ENCODE peak calls at places on chromosomes 4 and X, in five cellular contexts. W is thyroid gland, Z is GM06990, B is BJ, X is fibroblast of mammary gland. Y is an unnamed sample.

GRCh38 chr4:5162909-5163508 is 111.7 kb downstream of the STK32B start:
- DNase-seq in W (no peak), Z (no peak), B (no peak), X (no peak), Y (no peak)

GRCh38 chr4:40350627-40351227 is 15.6 kb downstream of the CHRNA9 start:
- DNase-seq in W (no peak), Z (no peak), B (no peak), X (peak), Y (no peak)

GRCh38 chrX:140756948-140757347 is 47.4 kb downstream of the LINC00632 start:
- DNase-seq in W (no peak), Z (no peak), B (no peak), X (no peak), Y (no peak)

GRCh38 chr4:99763635-99764101 is 53.0 kb upstream of the DAPP1 start:
- DNase-seq in W (peak), Z (no peak), B (peak), X (peak), Y (no peak)

GRCh38 chr4:119299221-119300071 is 22.5 kb downstream of the FABP2 start:
- DNase-seq in W (no peak), Z (peak), B (no peak), X (peak), Y (peak)

GRCh38 chr4:77349361-77349760 is 192.4 kb downstream of the CCNG2 start:
- DNase-seq in W (no peak), Z (no peak), B (no peak), X (no peak), Y (no peak)

GRCh38 chrX:32483534-32484136 is 727.7 kb downstream of the DMD start:
- DNase-seq in W (no peak), Z (no peak), B (no peak), X (no peak), Y (no peak)

GRCh38 chr4:15653864-15654391 is 1.2 kb downstream of the FBXL5 start:
- DNase-seq in W (no peak), Z (no peak), B (no peak), X (peak), Y (no peak)

GRCh38 chrX:106976416-106976815 is 23.6 kb downstream of the MORC4 start:
- DNase-seq in W (no peak), Z (no peak), B (no peak), X (no peak), Y (no peak)

GRCh38 chr4:186685744-186686143 is 37.9 kb downstream of the FAT1 start:
- DNase-seq in W (no peak), Z (no peak), B (peak), X (peak), Y (no peak)

GRCh38 chr4:41890085-41890484 is 45.1 kb upstream of the TMEM33 start:
- DNase-seq in W (no peak), Z (no peak), B (no peak), X (peak), Y (no peak)

GRCh38 chrX:138946941-138947340 is 235.4 kb upstream of the FGF13 start:
- DNase-seq in W (no peak), Z (no peak), B (no peak), X (peak), Y (no peak)

GRCh38 chr4:121819216-121819980 is 4.3 kb downstream of the CCNA2 start:
- DNase-seq in W (no peak), Z (no peak), B (no peak), X (no peak), Y (no peak)

GRCh38 chrX:34343001-34343400 is 210.9 kb upstream of the FAM47A start:
- DNase-seq in W (no peak), Z (no peak), B (no peak), X (no peak), Y (no peak)

GRCh38 chr4:170007113-170007512 is 19.1 kb downstream of the MFAP3L start:
- DNase-seq in W (no peak), Z (no peak), B (no peak), X (no peak), Y (no peak)

GRCh38 chr4:92091335-92091734 is 212.4 kb upstream of the GRID2 start:
- DNase-seq in W (no peak), Z (no peak), B (no peak), X (no peak), Y (no peak)

GRCh38 chrX:119240356-119240755 is 4.3 kb downstream of the PGRMC1 start:
- DNase-seq in W (no peak), Z (no peak), B (peak), X (peak), Y (no peak)

GRCh38 chrX:46601283-46601682 is 27.7 kb downstream of the CHST7 start:
- DNase-seq in W (no peak), Z (no peak), B (no peak), X (peak), Y (no peak)

GRCh38 chr4:126004936-126005335 is 690.2 kb downstream of the FAT4 start:
- DNase-seq in W (peak), Z (no peak), B (peak), X (peak), Y (no peak)

GRCh38 chr4:152778656-152779512 is 646 bp downstream of the TIGD4 start:
- DNase-seq in W (peak), Z (no peak), B (no peak), X (peak), Y (no peak)

GRCh38 chrX:85003655-85004244 is at the start of gene APOOL:
- DNase-seq in W (peak), Z (peak), B (peak), X (peak), Y (peak)

GRCh38 chr4:16641971-16642370 is 256.5 kb downstream of the LDB2 start:
- DNase-seq in W (no peak), Z (no peak), B (no peak), X (peak), Y (no peak)

GRCh38 chr4:184313058-184313709 is 95.5 kb upstream of the ENPP6 start:
- DNase-seq in W (no peak), Z (no peak), B (no peak), X (no peak), Y (no peak)

GRCh38 chr4:184310881-184311709 is 93.4 kb upstream of the ENPP6 start:
- DNase-seq in W (peak), Z (no peak), B (no peak), X (no peak), Y (no peak)

GRCh38 chr4:184312126-184312525 is 94.5 kb upstream of the ENPP6 start:
- DNase-seq in W (no peak), Z (no peak), B (no peak), X (no peak), Y (no peak)

GRCh38 chr4:184309241-184310170 is 91.8 kb upstream of the ENPP6 start:
- DNase-seq in W (no peak), Z (no peak), B (no peak), X (no peak), Y (no peak)

DNA sequence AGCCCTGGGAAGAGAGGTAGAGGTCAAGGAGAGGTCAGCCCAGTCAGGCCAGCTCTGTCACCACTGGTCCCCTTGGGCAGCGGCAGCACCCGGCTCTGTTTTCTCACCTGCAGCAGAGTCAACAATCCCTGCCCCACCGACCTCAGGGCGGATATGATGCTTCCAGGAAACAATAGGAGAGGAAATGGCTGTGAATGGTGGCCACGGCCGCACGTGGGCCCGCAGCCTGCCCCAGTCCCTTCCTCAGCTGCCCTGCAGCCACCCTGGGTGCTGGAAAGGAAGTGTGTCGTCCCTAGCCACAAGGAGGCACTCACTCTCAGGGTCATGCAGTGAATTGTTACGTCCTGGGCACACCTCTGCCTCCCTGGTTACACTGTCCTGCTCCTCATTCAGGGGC is 92.5 kb upstream of the ENPP6 start:
- DNase-seq in W (no peak), Z (peak), B (no peak), X (no peak), Y (peak)
- TF ChIP-seq CTCF in W (no peak), Z (peak), B (peak), X (no peak), Y (peak)

DNA sequence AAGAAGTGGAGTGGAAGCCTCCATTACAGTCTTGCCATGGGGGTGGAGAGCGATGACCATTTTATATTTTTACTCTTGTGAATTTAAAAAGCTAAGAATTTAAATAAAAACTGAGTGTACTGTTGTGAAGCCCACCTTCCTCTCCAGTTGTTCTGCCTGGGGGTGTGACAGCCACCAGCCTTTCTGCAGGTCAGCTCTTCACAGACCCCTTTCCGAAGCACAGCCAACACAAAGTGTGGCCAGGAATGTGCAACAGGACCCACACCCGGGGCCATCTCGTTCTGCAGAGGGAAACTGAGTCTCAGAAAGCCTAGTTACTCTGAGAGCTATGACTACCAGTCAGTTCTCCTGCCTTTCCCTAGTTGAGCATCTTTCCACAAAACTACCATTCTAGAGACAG is 1.4 kb downstream of the GRPEL1 start:
- DNase-seq in W (no peak), Z (no peak), B (no peak), X (no peak), Y (no peak)
- H3K4me3 ChIP-seq in W (no peak), Z (peak), B (peak), X (peak), Y (peak)

DNA sequence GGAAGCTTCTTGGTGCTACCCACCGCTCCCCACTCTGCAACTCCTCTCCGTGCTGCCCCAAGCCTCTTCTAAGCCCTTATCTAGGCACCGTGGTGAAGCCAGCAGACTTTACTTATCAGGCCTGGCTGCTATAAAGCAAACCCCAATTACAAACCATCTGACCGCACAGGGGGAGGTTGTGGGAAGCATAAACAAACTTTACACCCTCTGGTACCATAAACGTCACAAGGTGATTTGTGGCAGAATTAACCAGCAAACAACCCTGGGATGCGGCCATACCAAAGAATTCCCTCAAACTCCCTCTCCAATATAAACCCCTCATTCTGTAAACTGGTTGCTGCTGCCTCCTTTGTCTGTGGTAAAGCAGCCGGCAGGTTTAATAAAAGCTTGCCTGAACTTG is 55.2 kb downstream of the MAGEC2 start:
- DNase-seq in W (no peak), Z (no peak), B (no peak), X (no peak), Y (no peak)
- TF ChIP-seq CTCF in W (no peak), Z (no peak), B (no peak), X (no peak), Y (no peak)

DNA sequence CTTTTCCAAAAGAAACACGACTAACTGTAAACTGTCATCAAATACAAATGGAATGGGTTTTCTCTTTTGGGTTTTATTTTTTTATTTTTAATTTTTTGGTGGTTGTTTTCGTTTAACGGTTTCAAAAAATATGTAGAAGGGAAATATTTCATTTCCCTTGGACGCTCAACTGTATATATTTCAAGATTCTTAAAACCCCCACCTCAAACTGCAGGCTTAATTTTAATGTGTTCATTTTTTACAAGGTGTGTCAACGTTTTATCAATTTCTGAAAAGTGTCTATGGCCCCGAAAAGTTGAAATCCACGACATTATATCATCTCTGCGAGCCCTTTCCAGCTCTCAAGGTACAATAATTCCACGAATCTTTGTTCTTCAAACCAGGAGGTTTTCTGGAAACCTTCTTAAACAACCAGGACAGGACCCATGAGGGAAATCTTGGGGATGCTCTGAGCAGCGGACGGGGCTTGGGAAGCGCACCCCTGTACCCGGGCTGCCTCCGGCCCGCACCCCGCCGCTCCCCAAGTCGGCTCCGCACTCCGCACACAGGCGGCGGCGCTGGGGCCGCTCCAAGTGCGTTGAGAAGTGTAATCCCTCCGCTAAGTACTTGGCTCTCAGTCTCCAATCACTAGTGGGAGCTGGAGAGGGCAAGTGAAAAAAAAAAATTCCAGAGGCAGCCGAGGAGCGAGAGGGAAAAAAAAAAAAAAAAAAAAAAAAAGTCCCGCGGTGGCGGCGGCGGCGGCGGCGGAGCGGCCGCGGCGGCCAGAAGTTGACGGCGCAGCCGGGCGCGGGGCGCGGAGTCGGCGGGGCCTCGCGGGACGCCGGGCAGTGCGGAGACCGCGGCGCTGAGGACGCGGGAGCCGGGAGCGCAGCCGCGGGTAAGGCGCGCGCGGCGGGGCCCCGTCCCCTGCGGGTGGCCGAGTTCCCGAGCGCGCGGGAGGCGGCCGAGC is at the start of gene BMPR1B:
- DNase-seq in W (peak), Z (no peak), B (no peak), X (peak), Y (no peak)
- H3K4me3 ChIP-seq in W (no peak), Z (no peak), B (peak), X (peak), Y (no peak)

GRCh38 chr4:80539190-80539589 is 203.7 kb downstream of the CFAP299 start:
- DNase-seq in W (no peak), Z (no peak), B (no peak), X (no peak), Y (no peak)
- TF ChIP-seq CTCF in W (no peak), Z (no peak), B (no peak), X (no peak), Y (no peak)

DNA sequence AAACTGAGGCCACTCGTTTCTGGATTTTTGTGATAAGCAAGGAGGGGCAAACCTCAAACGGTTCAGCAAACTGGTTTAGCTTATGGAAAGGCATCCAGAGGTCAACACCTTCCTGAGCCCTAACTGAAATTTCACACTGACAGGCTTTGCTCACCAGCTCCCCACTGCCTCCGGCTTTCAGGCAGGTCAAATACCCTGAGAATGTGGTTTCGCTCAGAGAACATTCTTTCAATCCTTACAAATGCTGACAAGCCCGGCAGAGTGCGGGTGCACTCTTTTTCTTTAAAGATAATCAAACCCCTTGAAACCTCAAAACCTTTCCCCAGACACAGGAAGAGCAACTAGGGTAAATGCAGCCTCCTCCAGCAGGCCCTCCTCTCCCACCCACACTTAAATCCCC is 41.5 kb downstream of the CD40LG start:
- DNase-seq in W (no peak), Z (no peak), B (no peak), X (no peak), Y (no peak)
- H3K4me3 ChIP-seq in W (no peak), Z (no peak), B (no peak), X (no peak), Y (no peak)

DNA sequence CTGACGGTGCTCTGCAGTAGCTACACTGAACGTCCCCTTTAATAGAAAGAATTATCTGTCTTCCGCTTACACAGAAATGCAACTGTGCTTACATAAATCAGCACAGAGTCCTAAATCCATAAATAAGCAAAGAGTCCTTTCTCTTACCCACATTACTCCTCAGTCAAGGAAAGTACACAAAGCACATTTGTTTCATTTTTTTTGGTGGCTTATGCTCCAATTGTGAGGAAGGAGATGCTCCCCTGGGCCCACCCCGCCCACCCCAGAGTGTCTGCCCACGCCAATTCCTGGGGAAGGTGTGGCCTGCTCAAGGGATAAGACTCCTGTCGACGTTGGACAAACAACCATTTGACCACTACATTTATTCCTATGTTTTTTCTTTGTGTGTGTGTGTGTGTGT is 53.8 kb downstream of the CPLX1 start:
- DNase-seq in W (no peak), Z (no peak), B (no peak), X (peak), Y (no peak)
- TF ChIP-seq CTCF in W (no peak), Z (no peak), B (no peak), X (no peak), Y (no peak)